ENCODE peak calls at places on chromosomes 16 and 17, in eight cellular contexts. One of them, this sample, is unnamed.

GRCh38 chr17:76054112-76054476 is 18.2 kb downstream of the SRP68 start:
- DNase-seq in H7: no peak
- DNase-seq in HT1080: peak
- DNase-seq in stimulated activated CD8-positive, alpha-beta memory T cell treated with anti-CD3 and anti-CD28 coated beads, Interleukin-15, amount 100 ng/mL, for 1 hour: no peak
- DNase-seq in M059J: peak
- DNase-seq in hypothalamus: no peak
- DNase-seq in T-helper 17 cell: no peak
- DNase-seq in germinal center: no peak
- DNase-seq in this sample: no peak

GRCh38 chr16:87713469-87714229 is 52.1 kb downstream of the KLHDC4 start:
- DNase-seq in H7: no peak
- DNase-seq in stimulated activated CD8-positive, alpha-beta memory T cell treated with anti-CD3 and anti-CD28 coated beads, Interleukin-15, amount 100 ng/mL, for 1 hour: peak
- DNase-seq in germinal center: peak
- DNase-seq in hypothalamus: no peak
- DNase-seq in M059J: no peak
- DNase-seq in T-helper 17 cell: no peak
- DNase-seq in HT1080: no peak
- DNase-seq in this sample: peak

GRCh38 chr17:45692661-45693060 is 91.5 kb upstream of the CRHR1 start:
- DNase-seq in germinal center: no peak
- DNase-seq in M059J: no peak
- DNase-seq in stimulated activated CD8-positive, alpha-beta memory T cell treated with anti-CD3 and anti-CD28 coated beads, Interleukin-15, amount 100 ng/mL, for 1 hour: no peak
- DNase-seq in H7: no peak
- DNase-seq in T-helper 17 cell: no peak
- DNase-seq in HT1080: no peak
- DNase-seq in hypothalamus: no peak
- DNase-seq in this sample: no peak

GRCh38 chr16:57145964-57146647 is 39.7 kb downstream of the PSME3IP1 start:
- DNase-seq in HT1080: no peak
- DNase-seq in M059J: no peak
- DNase-seq in germinal center: no peak
- DNase-seq in H7: peak
- DNase-seq in hypothalamus: no peak
- DNase-seq in T-helper 17 cell: no peak
- DNase-seq in stimulated activated CD8-positive, alpha-beta memory T cell treated with anti-CD3 and anti-CD28 coated beads, Interleukin-15, amount 100 ng/mL, for 1 hour: no peak
- DNase-seq in this sample: no peak

GRCh38 chr16:51355195-51355594 is 204.1 kb upstream of the SALL1 start:
- DNase-seq in H7: no peak
- DNase-seq in germinal center: no peak
- DNase-seq in T-helper 17 cell: no peak
- DNase-seq in M059J: no peak
- DNase-seq in stimulated activated CD8-positive, alpha-beta memory T cell treated with anti-CD3 and anti-CD28 coated beads, Interleukin-15, amount 100 ng/mL, for 1 hour: no peak
- DNase-seq in hypothalamus: no peak
- DNase-seq in HT1080: no peak
- DNase-seq in this sample: no peak

GRCh38 chr17:50063516-50064252 is 7.8 kb downstream of the ITGA3 start:
- DNase-seq in stimulated activated CD8-positive, alpha-beta memory T cell treated with anti-CD3 and anti-CD28 coated beads, Interleukin-15, amount 100 ng/mL, for 1 hour: no peak
- DNase-seq in HT1080: peak
- DNase-seq in germinal center: no peak
- DNase-seq in T-helper 17 cell: no peak
- DNase-seq in M059J: peak
- DNase-seq in hypothalamus: no peak
- DNase-seq in H7: no peak
- DNase-seq in this sample: no peak

GRCh38 chr16:66309409-66309808 is 57.1 kb upstream of the CDH5 start:
- DNase-seq in H7: no peak
- DNase-seq in M059J: no peak
- DNase-seq in HT1080: no peak
- DNase-seq in T-helper 17 cell: no peak
- DNase-seq in stimulated activated CD8-positive, alpha-beta memory T cell treated with anti-CD3 and anti-CD28 coated beads, Interleukin-15, amount 100 ng/mL, for 1 hour: no peak
- DNase-seq in hypothalamus: no peak
- DNase-seq in germinal center: no peak
- DNase-seq in this sample: no peak

GRCh38 chr17:72487731-72488325 is 367.0 kb downstream of the SOX9 start:
- DNase-seq in HT1080: no peak
- DNase-seq in T-helper 17 cell: no peak
- DNase-seq in germinal center: no peak
- DNase-seq in hypothalamus: no peak
- DNase-seq in M059J: no peak
- DNase-seq in stimulated activated CD8-positive, alpha-beta memory T cell treated with anti-CD3 and anti-CD28 coated beads, Interleukin-15, amount 100 ng/mL, for 1 hour: no peak
- DNase-seq in H7: no peak
- DNase-seq in this sample: no peak

GRCh38 chr16:66462912-66463311 is 35.8 kb downstream of the BEAN1 start:
- DNase-seq in stimulated activated CD8-positive, alpha-beta memory T cell treated with anti-CD3 and anti-CD28 coated beads, Interleukin-15, amount 100 ng/mL, for 1 hour: no peak
- DNase-seq in HT1080: no peak
- DNase-seq in hypothalamus: no peak
- DNase-seq in M059J: peak
- DNase-seq in H7: no peak
- DNase-seq in germinal center: no peak
- DNase-seq in T-helper 17 cell: no peak
- DNase-seq in this sample: no peak